ENCODE peak calls at places on chromosomes 6 and 20, in seven cellular contexts. One of them, this sample, is unnamed.

GRCh38 chr6:131062245-131063027 is 609 bp downstream of the EPB41L2 start:
- DNase-seq in fibroblast of mammary gland: no peak
- DNase-seq in Jurkat, Clone E6-1: no peak
- DNase-seq in heart right ventricle: peak
- DNase-seq in iPS DF 6.9: no peak
- DNase-seq in right atrium auricular region: no peak
- DNase-seq in cardiac muscle cell: peak
- DNase-seq in this sample: no peak

GRCh38 chr6:136387316-136387715 is 97.7 kb upstream of the BCLAF1 start:
- DNase-seq in cardiac muscle cell: no peak
- DNase-seq in heart right ventricle: no peak
- DNase-seq in fibroblast of mammary gland: no peak
- DNase-seq in iPS DF 6.9: no peak
- DNase-seq in Jurkat, Clone E6-1: no peak
- DNase-seq in right atrium auricular region: no peak
- DNase-seq in this sample: no peak

GRCh38 chr6:97195117-97195516 is 87.9 kb downstream of the MMS22L start:
- DNase-seq in cardiac muscle cell: peak
- DNase-seq in Jurkat, Clone E6-1: no peak
- DNase-seq in iPS DF 6.9: no peak
- DNase-seq in fibroblast of mammary gland: peak
- DNase-seq in heart right ventricle: peak
- DNase-seq in right atrium auricular region: no peak
- DNase-seq in this sample: no peak

GRCh38 chr6:81787313-81788068 is 35.0 kb upstream of the TENT5A start:
- DNase-seq in Jurkat, Clone E6-1: no peak
- DNase-seq in heart right ventricle: no peak
- DNase-seq in iPS DF 6.9: no peak
- DNase-seq in right atrium auricular region: no peak
- DNase-seq in cardiac muscle cell: peak
- DNase-seq in fibroblast of mammary gland: peak
- DNase-seq in this sample: no peak

GRCh38 chr6:73801652-73802268 is 105.8 kb downstream of the CD109 start:
- DNase-seq in heart right ventricle: no peak
- DNase-seq in cardiac muscle cell: no peak
- DNase-seq in Jurkat, Clone E6-1: no peak
- DNase-seq in right atrium auricular region: no peak
- DNase-seq in iPS DF 6.9: no peak
- DNase-seq in fibroblast of mammary gland: peak
- DNase-seq in this sample: no peak

GRCh38 chr6:10237284-10238043 is 177.4 kb downstream of the TFAP2A start:
- DNase-seq in heart right ventricle: no peak
- DNase-seq in fibroblast of mammary gland: peak
- DNase-seq in right atrium auricular region: no peak
- DNase-seq in iPS DF 6.9: no peak
- DNase-seq in cardiac muscle cell: no peak
- DNase-seq in Jurkat, Clone E6-1: no peak
- DNase-seq in this sample: no peak

GRCh38 chr20:14816471-14816870 is 479.1 kb upstream of the FLRT3 start:
- DNase-seq in fibroblast of mammary gland: no peak
- DNase-seq in cardiac muscle cell: no peak
- DNase-seq in Jurkat, Clone E6-1: no peak
- DNase-seq in heart right ventricle: no peak
- DNase-seq in iPS DF 6.9: no peak
- DNase-seq in right atrium auricular region: no peak
- DNase-seq in this sample: no peak

GRCh38 chr20:9323622-9324021 is 190.8 kb upstream of the LAMP5 start:
- DNase-seq in Jurkat, Clone E6-1: no peak
- DNase-seq in iPS DF 6.9: peak
- DNase-seq in right atrium auricular region: no peak
- DNase-seq in heart right ventricle: no peak
- DNase-seq in cardiac muscle cell: peak
- DNase-seq in fibroblast of mammary gland: no peak
- DNase-seq in this sample: no peak

GRCh38 chr6:87122477-87122876 is 27.6 kb upstream of the CGA start:
- DNase-seq in iPS DF 6.9: no peak
- DNase-seq in fibroblast of mammary gland: no peak
- DNase-seq in heart right ventricle: no peak
- DNase-seq in Jurkat, Clone E6-1: no peak
- DNase-seq in cardiac muscle cell: peak
- DNase-seq in right atrium auricular region: no peak
- DNase-seq in this sample: no peak

GRCh38 chr6:136412410-136412809 is 122.8 kb upstream of the BCLAF1 start:
- DNase-seq in heart right ventricle: no peak
- DNase-seq in iPS DF 6.9: no peak
- DNase-seq in fibroblast of mammary gland: no peak
- DNase-seq in cardiac muscle cell: no peak
- DNase-seq in Jurkat, Clone E6-1: no peak
- DNase-seq in right atrium auricular region: no peak
- DNase-seq in this sample: no peak

GRCh38 chr20:40148886-40149285 is 540.1 kb downstream of the MAFB start:
- DNase-seq in iPS DF 6.9: no peak
- DNase-seq in Jurkat, Clone E6-1: no peak
- DNase-seq in fibroblast of mammary gland: no peak
- DNase-seq in heart right ventricle: no peak
- DNase-seq in right atrium auricular region: no peak
- DNase-seq in cardiac muscle cell: no peak
- DNase-seq in this sample: no peak
- H3K4me3 ChIP-seq in iPS DF 6.9: no peak
- H3K4me3 ChIP-seq in Jurkat, Clone E6-1: no peak
- H3K4me3 ChIP-seq in fibroblast of mammary gland: no peak
- H3K4me3 ChIP-seq in heart right ventricle: no peak
- H3K4me3 ChIP-seq in right atrium auricular region: no peak
- H3K4me3 ChIP-seq in cardiac muscle cell: no peak
- H3K4me3 ChIP-seq in this sample: no peak

GRCh38 chr6:29759457-29759856 is 36.2 kb downstream of the HLA-F start:
- DNase-seq in fibroblast of mammary gland: no peak
- DNase-seq in right atrium auricular region: no peak
- DNase-seq in heart right ventricle: no peak
- DNase-seq in Jurkat, Clone E6-1: no peak
- DNase-seq in iPS DF 6.9: no peak
- DNase-seq in cardiac muscle cell: no peak
- DNase-seq in this sample: no peak
- H3K4me3 ChIP-seq in fibroblast of mammary gland: no peak
- H3K4me3 ChIP-seq in right atrium auricular region: no peak
- H3K4me3 ChIP-seq in heart right ventricle: no peak
- H3K4me3 ChIP-seq in Jurkat, Clone E6-1: no peak
- H3K4me3 ChIP-seq in iPS DF 6.9: no peak
- H3K4me3 ChIP-seq in cardiac muscle cell: no peak
- H3K4me3 ChIP-seq in this sample: no peak

GRCh38 chr6:99995916-99996315 is 1.9 kb upstream of the MCHR2 start:
- DNase-seq in cardiac muscle cell: no peak
- DNase-seq in heart right ventricle: no peak
- DNase-seq in fibroblast of mammary gland: no peak
- DNase-seq in Jurkat, Clone E6-1: no peak
- DNase-seq in right atrium auricular region: no peak
- DNase-seq in iPS DF 6.9: no peak
- DNase-seq in this sample: no peak
- H3K4me3 ChIP-seq in cardiac muscle cell: no peak
- H3K4me3 ChIP-seq in heart right ventricle: no peak
- H3K4me3 ChIP-seq in fibroblast of mammary gland: no peak
- H3K4me3 ChIP-seq in Jurkat, Clone E6-1: no peak
- H3K4me3 ChIP-seq in right atrium auricular region: no peak
- H3K4me3 ChIP-seq in iPS DF 6.9: no peak
- H3K4me3 ChIP-seq in this sample: no peak

GRCh38 chr20:44182863-44183262 is 4.1 kb downstream of the JPH2 start:
- DNase-seq in fibroblast of mammary gland: no peak
- DNase-seq in Jurkat, Clone E6-1: no peak
- DNase-seq in cardiac muscle cell: no peak
- DNase-seq in iPS DF 6.9: no peak
- DNase-seq in right atrium auricular region: peak
- DNase-seq in heart right ventricle: no peak
- DNase-seq in this sample: no peak

GRCh38 chr20:44183282-44183681 is 3.7 kb downstream of the JPH2 start:
- DNase-seq in cardiac muscle cell: no peak
- DNase-seq in Jurkat, Clone E6-1: no peak
- DNase-seq in right atrium auricular region: peak
- DNase-seq in fibroblast of mammary gland: no peak
- DNase-seq in iPS DF 6.9: no peak
- DNase-seq in heart right ventricle: no peak
- DNase-seq in this sample: no peak

GRCh38 chr20:44180814-44181213 is 6.2 kb downstream of the JPH2 start:
- DNase-seq in Jurkat, Clone E6-1: no peak
- DNase-seq in heart right ventricle: peak
- DNase-seq in cardiac muscle cell: peak
- DNase-seq in fibroblast of mammary gland: no peak
- DNase-seq in iPS DF 6.9: no peak
- DNase-seq in right atrium auricular region: peak
- DNase-seq in this sample: no peak

GRCh38 chr20:44181611-44182010 is 5.4 kb downstream of the JPH2 start:
- DNase-seq in Jurkat, Clone E6-1: no peak
- DNase-seq in fibroblast of mammary gland: no peak
- DNase-seq in heart right ventricle: peak
- DNase-seq in cardiac muscle cell: no peak
- DNase-seq in right atrium auricular region: no peak
- DNase-seq in iPS DF 6.9: no peak
- DNase-seq in this sample: no peak

DNA sequence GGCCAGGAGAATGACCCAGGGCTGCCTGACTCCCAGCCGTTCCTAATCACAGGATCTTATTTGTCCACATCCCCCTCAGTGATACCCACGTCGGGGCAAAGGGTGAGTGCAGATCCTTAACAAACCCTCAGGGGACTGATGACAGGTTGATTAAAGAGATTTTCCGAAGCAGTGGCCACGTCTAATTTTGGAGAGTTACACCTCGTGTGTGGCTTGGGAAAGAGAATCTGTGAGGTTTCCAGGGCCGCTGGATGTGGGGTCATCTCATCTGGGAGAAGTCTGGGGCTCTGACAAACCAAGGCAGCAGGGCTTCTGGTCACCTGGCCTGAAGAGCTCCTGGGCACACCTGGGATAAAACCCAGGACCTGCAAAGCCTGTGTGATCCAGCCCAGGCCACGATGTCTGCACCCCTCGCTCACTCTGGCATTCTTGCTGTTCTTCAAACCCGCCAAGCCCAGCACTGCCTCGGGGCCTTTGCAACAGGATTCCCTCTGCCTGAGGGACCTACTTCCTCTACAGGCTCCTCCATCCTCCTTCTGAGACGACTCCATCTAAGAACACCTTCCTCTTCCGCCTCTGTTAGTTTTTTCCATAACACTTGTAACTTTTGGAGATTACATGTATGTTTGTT is 4.7 kb downstream of the JPH2 start:
- DNase-seq in fibroblast of mammary gland: no peak
- DNase-seq in Jurkat, Clone E6-1: no peak
- DNase-seq in heart right ventricle: no peak
- DNase-seq in right atrium auricular region: no peak
- DNase-seq in iPS DF 6.9: no peak
- DNase-seq in cardiac muscle cell: no peak
- DNase-seq in this sample: no peak
- H3K4me3 ChIP-seq in fibroblast of mammary gland: no peak
- H3K4me3 ChIP-seq in Jurkat, Clone E6-1: no peak
- H3K4me3 ChIP-seq in heart right ventricle: peak
- H3K4me3 ChIP-seq in right atrium auricular region: peak
- H3K4me3 ChIP-seq in iPS DF 6.9: no peak
- H3K4me3 ChIP-seq in cardiac muscle cell: peak
- H3K4me3 ChIP-seq in this sample: no peak

GRCh38 chr20:31547720-31548298 is 33.6 kb downstream of the HM13 start:
- DNase-seq in fibroblast of mammary gland: no peak
- DNase-seq in Jurkat, Clone E6-1: no peak
- DNase-seq in iPS DF 6.9: no peak
- DNase-seq in heart right ventricle: no peak
- DNase-seq in cardiac muscle cell: no peak
- DNase-seq in right atrium auricular region: no peak
- DNase-seq in this sample: no peak
- H3K4me3 ChIP-seq in fibroblast of mammary gland: peak
- H3K4me3 ChIP-seq in Jurkat, Clone E6-1: peak
- H3K4me3 ChIP-seq in iPS DF 6.9: peak
- H3K4me3 ChIP-seq in heart right ventricle: peak
- H3K4me3 ChIP-seq in cardiac muscle cell: peak
- H3K4me3 ChIP-seq in right atrium auricular region: peak
- H3K4me3 ChIP-seq in this sample: peak